ENCODE peak calls at places on chromosomes 2 and 18, in eight cellular contexts. T is IMR-90, X is GM12864, M is A549, R is heart right ventricle, H is brain microvascular endothelial cell, P is fibroblast of pulmonary artery, B is AG04450. N is an unnamed sample.

GRCh38 chr2:10680957-10681356 is 8.8 kb downstream of the NOL10 start:
- DNase-seq in T (peak; percentile 55), H (no peak), P (no peak), X (no peak), R (no peak), B (no peak), M (no peak), N (no peak)

GRCh38 chr18:26468931-26469340 is 79.4 kb downstream of the KCTD1 start:
- DNase-seq in P (no peak), M (peak; percentile 65), H (no peak), B (no peak), X (peak; percentile 22), T (no peak), R (no peak), N (no peak)

GRCh38 chr2:50782543-50782942 is 249.4 kb downstream of the NRXN1 start:
- DNase-seq in M (no peak), T (peak; percentile 38), X (no peak), P (no peak), R (no peak), H (peak; percentile 12), B (no peak), N (peak; percentile 2)

GRCh38 chr18:13375302-13376255 is 157.0 kb downstream of the LDLRAD4 start:
- DNase-seq in R (peak; percentile 59), B (peak; percentile 55), X (peak; percentile 45), P (peak; percentile 87), H (peak; percentile 96), M (peak; percentile 61), T (peak; percentile 91), N (peak; percentile 96)

GRCh38 chr2:232229296-232229916 is 149.1 kb upstream of the ALPP start:
- DNase-seq in B (no peak), X (no peak), H (peak; percentile 58), R (peak; percentile 19), P (peak; percentile 50), T (peak; percentile 40), M (peak; percentile 25), N (no peak)

GRCh38 chr2:224847961-224848850 is 132.0 kb upstream of the CCDC195 start:
- DNase-seq in P (peak; percentile 93), X (no peak), M (peak; percentile 64), T (peak; percentile 75), B (no peak), R (no peak), H (peak; percentile 58), N (peak; percentile 78)

GRCh38 chr18:58045265-58046086 is 1.4 kb downstream of the NEDD4L start:
- DNase-seq in B (no peak), P (peak; percentile 28), X (no peak), H (no peak), M (peak; percentile 38), R (peak; percentile 17), T (peak; percentile 31), N (peak; percentile 26)

GRCh38 chr2:99680946-99681345 is 191.1 kb upstream of the REV1 start:
- DNase-seq in T (peak; percentile 82), P (no peak), R (no peak), X (no peak), M (no peak), H (peak; percentile 73), B (no peak), N (peak; percentile 77)

GRCh38 chr2:95343429-95344207 is 46.5 kb downstream of the KCNIP3 start:
- DNase-seq in P (no peak), R (no peak), X (no peak), B (no peak), H (no peak), M (no peak), T (no peak), N (no peak)

GRCh38 chr2:36530178-36530982 is 67.6 kb downstream of the FEZ2 start:
- DNase-seq in R (no peak), B (no peak), M (no peak), H (peak; percentile 75), T (peak; percentile 88), X (peak; percentile 15), P (peak; percentile 49), N (peak; percentile 71)

GRCh38 chr18:11981633-11982366 is 493 bp downstream of the IMPA2 start:
- DNase-seq in X (no peak), P (no peak), M (no peak), H (no peak), B (no peak), R (peak; percentile 60), T (peak; percentile 19), N (no peak)

GRCh38 chr2:240319855-240320560 is 115.5 kb upstream of the GPC1 start:
- DNase-seq in P (peak; percentile 94), M (no peak), H (peak; percentile 99), R (no peak), X (no peak), T (peak; percentile 97), B (peak; percentile 89), N (peak; percentile 94)

GRCh38 chr18:27794527-27794926 is 382.4 kb downstream of the CDH2 start:
- DNase-seq in B (no peak), R (no peak), H (no peak), M (no peak), X (no peak), P (no peak), T (no peak), N (no peak)

GRCh38 chr2:69298862-69299261 is 88.2 kb downstream of the GFPT1 start:
- DNase-seq in X (no peak), R (no peak), P (peak; percentile 67), H (peak; percentile 68), M (no peak), B (no peak), T (peak; percentile 74), N (peak; percentile 71)

GRCh38 chr18:3148930-3149535 is 70.7 kb downstream of the MYOM1 start:
- DNase-seq in T (peak; percentile 5), H (peak; percentile 11), M (no peak), R (no peak), B (no peak), X (no peak), P (peak; percentile 16), N (no peak)

GRCh38 chr18:46475367-46475752 is 181.7 kb downstream of the LOXHD1 start:
- DNase-seq in P (no peak), B (no peak), R (no peak), X (no peak), H (no peak), T (no peak), M (no peak), N (no peak)
- H3K4me3 ChIP-seq in P (no peak overlapping the region), B (no peak overlapping the region), R (no peak overlapping the region), X (no peak overlapping the region), H (no peak overlapping the region), T (no peak overlapping the region), M (no peak overlapping the region), N (no peak overlapping the region)

DNA sequence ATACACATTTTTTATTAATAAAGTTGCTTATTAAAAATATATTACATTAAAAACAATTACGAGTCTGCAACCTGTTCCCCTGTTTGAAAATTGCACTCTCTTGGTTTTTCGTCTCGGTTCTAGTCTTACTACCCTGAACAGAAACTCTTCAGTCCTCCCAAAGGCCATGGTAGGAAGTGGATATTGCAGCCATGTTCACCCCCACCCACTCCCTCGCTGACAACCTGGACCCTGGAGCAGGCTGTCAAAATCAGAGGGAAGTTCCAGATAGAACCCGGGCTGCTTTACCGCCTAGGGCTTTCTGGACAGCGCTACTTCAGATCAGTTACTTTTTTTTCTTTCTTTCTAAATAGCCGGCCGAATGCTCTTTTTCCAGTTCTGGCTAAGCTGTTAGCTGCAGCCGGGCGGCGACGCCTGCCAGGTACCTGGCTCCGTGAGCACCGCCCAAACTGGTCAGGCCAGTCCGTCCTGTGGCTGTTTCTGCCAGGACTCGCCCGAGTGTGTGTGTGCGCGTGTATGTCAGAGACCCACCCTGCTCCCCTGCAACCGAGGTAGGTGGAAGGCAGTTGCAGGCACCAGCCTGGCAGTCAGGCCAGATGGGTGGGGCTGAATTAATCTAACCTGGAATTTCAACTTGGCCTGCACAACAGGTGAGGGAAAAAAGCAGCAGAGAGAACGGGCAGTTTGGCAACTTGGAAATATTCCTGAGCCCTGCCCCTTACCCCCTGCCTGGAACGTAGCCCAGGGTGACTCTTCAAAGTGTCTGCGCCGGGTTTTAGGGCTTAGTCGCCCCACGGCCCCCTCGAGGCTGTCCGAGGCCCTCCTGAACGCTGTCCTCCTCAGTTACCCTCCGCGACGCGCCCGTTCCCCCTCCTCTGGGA is 1.1 kb upstream of the TET3 start:
- DNase-seq in R (no peak), T (no peak), B (no peak), X (no peak), M (peak; percentile 44), P (no peak), H (no peak), N (no peak)
- TF ChIP-seq CTCF in R (no peak), T (no peak), B (no peak), X (peak; percentile 7), M (no peak), P (no peak), H (no peak), N (no peak)

DNA sequence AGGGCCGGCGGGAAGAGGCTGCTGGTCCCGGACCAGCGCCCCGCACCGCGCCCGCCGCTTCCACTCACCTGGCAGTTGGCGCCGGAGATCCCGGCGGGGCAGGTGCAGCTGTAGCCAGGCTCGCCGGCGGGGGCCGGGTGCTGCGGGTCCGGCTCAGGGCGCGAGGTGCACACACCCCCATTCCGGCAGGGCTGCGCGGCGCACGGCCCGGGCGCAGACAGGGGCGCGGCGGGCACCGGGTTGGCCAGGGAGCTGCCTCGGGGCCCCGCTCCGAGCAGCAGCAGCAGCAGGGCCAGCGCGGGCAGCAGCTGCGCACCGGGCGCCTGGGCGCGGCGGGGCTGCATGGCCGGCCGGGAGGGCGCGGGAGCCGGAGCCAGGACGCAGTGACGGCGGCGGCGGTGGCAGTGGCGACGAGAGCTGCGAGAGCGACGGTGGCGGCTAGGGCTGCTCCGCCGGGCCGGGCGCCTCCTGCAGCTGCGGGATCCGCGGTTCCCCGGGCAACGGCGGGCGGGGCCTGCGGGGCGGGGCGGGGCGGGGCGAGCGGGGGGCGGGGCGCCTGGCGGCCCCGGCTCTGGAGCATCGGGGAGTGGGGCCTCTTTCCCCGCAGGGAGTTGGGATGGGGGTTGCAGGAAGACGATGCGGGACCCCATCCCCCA is at the start of gene DNER:
- DNase-seq in P (no peak), R (peak; percentile 20), T (no peak), M (no peak), B (no peak), H (no peak), X (no peak), N (no peak)
- H3K4me3 ChIP-seq in P (peak within 1 kb of the TSS; percentile 42), R (peak within 1 kb of the TSS; percentile 33), T (peak within 1 kb of the TSS; percentile 38), M (peak within 1 kb of the TSS; percentile 57), B (peak within 1 kb of the TSS; percentile 53), H (peak within 1 kb of the TSS; percentile 54), X (peak within 1 kb of the TSS; percentile 35), N (peak within 1 kb of the TSS; percentile 52)

GRCh38 chr2:201955231-201955630 is 78.4 kb upstream of the FZD7 start:
- DNase-seq in M (no peak), R (no peak), P (no peak), H (no peak), B (no peak), X (no peak), T (no peak), N (no peak)
- TF ChIP-seq CTCF in M (no peak), R (no peak), P (no peak), H (peak; percentile 9), B (no peak), X (no peak), T (no peak), N (peak; percentile 4)

N was measured in astrocyte of the spinal cord.